ENCODE peak calls at places on chromosomes 5 and 9, in five cellular contexts. L, D, W, B and J are unnamed samples.

GRCh38 chr9:136095028-136095494 is at the start of gene NACC2:
- DNase-seq in D (peak; percentile 43), L (no peak), W (peak; percentile 70), B (no peak), J (peak; percentile 81)

GRCh38 chr9:10910779-10911178 is 298.0 kb upstream of the PTPRD start:
- DNase-seq in B (no peak), W (no peak), L (no peak), D (no peak), J (no peak)

GRCh38 chr5:10592598-10592997 is 28.7 kb downstream of the ANKRD33B start:
- DNase-seq in D (no peak), B (no peak), W (no peak), L (no peak), J (no peak)

GRCh38 chr9:106921341-106921899 is 58.5 kb downstream of the ZNF462 start:
- DNase-seq in W (peak; percentile 70), L (no peak), D (no peak), B (no peak), J (peak; percentile 32)

GRCh38 chr5:90438100-90438499 is 28.5 kb upstream of the CETN3 start:
- DNase-seq in L (no peak), W (no peak), D (no peak), B (no peak), J (no peak)

GRCh38 chr5:91179018-91179417 is 204.1 kb downstream of the ARRDC3 start:
- DNase-seq in L (no peak), B (no peak), D (no peak), W (no peak), J (no peak)

GRCh38 chr5:87015908-87016307 is 251.8 kb upstream of the RASA1 start:
- DNase-seq in W (no peak), D (no peak), B (no peak), L (no peak), J (no peak)

GRCh38 chr9:129278391-129279237 is 100.6 kb upstream of the IER5L start:
- DNase-seq in W (peak; percentile 9), L (peak; percentile 76), B (peak; percentile 94), D (peak; percentile 7), J (peak; percentile 37)

GRCh38 chr9:114820776-114821501 is 15.1 kb upstream of the TNFSF15 start:
- DNase-seq in D (no peak), W (no peak), L (no peak), B (no peak), J (no peak)

GRCh38 chr9:133767625-133768024 is 29.5 kb upstream of the SARDH start:
- DNase-seq in D (no peak), W (no peak), L (no peak), B (no peak), J (no peak)

GRCh38 chr9:129675656-129676055 is 10.2 kb downstream of the PRRX2 start:
- DNase-seq in B (no peak), D (no peak), L (no peak), W (no peak), J (no peak)

GRCh38 chr5:138241688-138242547 is 28.8 kb upstream of the CDC23 start:
- DNase-seq in B (no peak), W (no peak), D (no peak), L (no peak), J (no peak)

GRCh38 chr9:36154213-36154952 is 14.8 kb upstream of the CCIN start:
- DNase-seq in W (peak; percentile 56), B (no peak), D (no peak), L (no peak), J (no peak)

GRCh38 chr5:91049800-91050199 is 333.3 kb downstream of the ARRDC3 start:
- DNase-seq in D (no peak), L (peak; percentile 37), B (no peak), W (no peak), J (no peak)

GRCh38 chr9:7536310-7536939 is 263.2 kb downstream of the DMAC1 start:
- DNase-seq in L (peak; percentile 21), D (no peak), W (no peak), B (no peak), J (peak; percentile 57)

GRCh38 chr5:66680804-66681203 is 84.6 kb downstream of the MAST4 start:
- DNase-seq in D (no peak), B (no peak), L (no peak), W (no peak), J (no peak)

GRCh38 chr5:156615901-156616300 is 234.2 kb upstream of the PPP1R2B start:
- DNase-seq in L (no peak), W (no peak), D (no peak), B (no peak), J (no peak)

GRCh38 chr5:15550502-15551115 is 50.6 kb downstream of the FBXL7 start:
- DNase-seq in B (no peak), L (no peak), W (no peak), D (no peak), J (no peak)

GRCh38 chr9:82532504-82532903 is 530.4 kb downstream of the RASEF start:
- DNase-seq in B (no peak), L (peak; percentile 3), D (no peak), W (no peak), J (no peak)

GRCh38 chr9:123929870-123930831 is at the start of gene DENND1A:
- DNase-seq in L (peak; percentile 93), W (peak; percentile 88), D (peak; percentile 78), B (peak; percentile 92), J (peak; percentile 94)
- TF ChIP-seq POLR2A in L (peak; percentile 60), W (peak; percentile 23), D (peak; percentile 55), B (no peak), J (no peak)

GRCh38 chr5:139691275-139691629 is 43.1 kb downstream of the CXXC5 start:
- DNase-seq in D (no peak), W (no peak), B (no peak), L (no peak), J (no peak)

GRCh38 chr5:139690385-139691274 is 42.5 kb downstream of the CXXC5 start:
- DNase-seq in B (no peak), L (no peak), W (peak; percentile 31), D (no peak), J (no peak)

GRCh38 chr5:139688712-139689413 is 40.7 kb downstream of the CXXC5 start:
- DNase-seq in D (no peak), W (no peak), B (no peak), L (no peak), J (no peak)

GRCh38 chr5:139688088-139688702 is 40.0 kb downstream of the CXXC5 start:
- DNase-seq in L (no peak), W (no peak), D (no peak), B (no peak), J (no peak)

GRCh38 chr5:139689631-139690384 is 41.7 kb downstream of the CXXC5 start:
- DNase-seq in L (peak; percentile 35), B (no peak), D (no peak), W (no peak), J (peak; percentile 37)
- H3K4me1 ChIP-seq in L (peaks cover 34% of the 10 kb centered on the region), B (peaks cover 48% of the 10 kb centered on the region), D (peaks cover 57% of the 10 kb centered on the region), W (peaks cover 7% of the 10 kb centered on the region), J (peaks cover 15% of the 10 kb centered on the region)

GRCh38 chr5:179612577-179613459 is 10.7 kb downstream of the HNRNPH1 start:
- DNase-seq in D (no peak), L (no peak), B (no peak), W (no peak), J (no peak)
- TF ChIP-seq POLR2A in D (no peak), L (no peak), B (no peak), W (no peak), J (no peak)

GRCh38 chr5:140558542-140558941 is 1.3 kb upstream of the SRA1 start:
- DNase-seq in W (no peak), L (no peak), D (no peak), B (no peak), J (no peak)
- H3K4me1 ChIP-seq in W (peaks cover 7% of the 10 kb centered on the region), L (peaks cover 34% of the 10 kb centered on the region), D (peaks cover 33% of the 10 kb centered on the region), B (peaks cover 47% of the 10 kb centered on the region), J (peaks cover 43% of the 10 kb centered on the region)